ENCODE peak calls at places on chromosomes 16 and 17, in five cellular contexts. X is NB4, I is HepG2, O is heart left ventricle, S is IMR-90. W is an unnamed sample.

GRCh38 chr16:11494029-11494428 is 92.7 kb downstream of the LITAF start:
- DNase-seq in I (no peak), X (no peak), O (no peak), S (no peak), W (no peak)

GRCh38 chr17:83199500-83200201 is 120.2 kb downstream of the METRNL start:
- DNase-seq in X (peak), S (peak), O (peak), I (no peak), W (peak)

GRCh38 chr17:46117117-46117516 is 76.1 kb downstream of the KANSL1 start:
- DNase-seq in O (no peak), S (no peak), I (no peak), X (no peak), W (no peak)

GRCh38 chr16:27746076-27746855 is 196.3 kb downstream of the KATNIP start:
- DNase-seq in X (no peak), O (no peak), S (no peak), I (no peak), W (no peak)

GRCh38 chr17:32551186-32551955 is 64.6 kb downstream of the CDK5R1 start:
- DNase-seq in S (peak), I (no peak), X (peak), O (no peak), W (no peak)

GRCh38 chr17:67171560-67171959 is 73.4 kb downstream of the HELZ start:
- DNase-seq in I (no peak), X (no peak), S (no peak), O (no peak), W (no peak)

GRCh38 chr16:28182183-28182582 is 29.6 kb downstream of the XPO6 start:
- DNase-seq in O (no peak), S (peak), I (no peak), X (peak), W (no peak)

GRCh38 chr16:2597560-2597902 is 59.7 kb downstream of the PDPK1 start:
- DNase-seq in S (no peak), I (no peak), X (no peak), O (no peak), W (no peak)

GRCh38 chr17:28745777-28746473 is 2.1 kb downstream of the TRAF4 start:
- DNase-seq in X (no peak), S (no peak), I (no peak), O (no peak), W (no peak)

GRCh38 chr17:45294506-45294905 is 22.3 kb downstream of the MAP3K14 start:
- DNase-seq in O (no peak), I (no peak), S (peak), X (no peak), W (no peak)

GRCh38 chr16:68995011-68995504 is 110.4 kb upstream of the HAS3 start:
- DNase-seq in S (peak), I (peak), X (peak), O (no peak), W (no peak)

GRCh38 chr16:8936421-8936820 is 27.3 kb downstream of the USP7 start:
- DNase-seq in X (peak), O (no peak), I (peak), S (peak), W (no peak)

GRCh38 chr16:79176987-79177386 is 423.6 kb downstream of the MAF start:
- DNase-seq in O (no peak), X (no peak), I (no peak), S (no peak), W (no peak)

GRCh38 chr17:1201132-1201702 is 21.4 kb upstream of the ABR start:
- DNase-seq in I (no peak), S (no peak), X (no peak), O (peak), W (no peak)

GRCh38 chr17:73743802-73744201 is 99.6 kb upstream of the SDK2 start:
- DNase-seq in O (no peak), I (no peak), X (no peak), S (no peak), W (no peak)

GRCh38 chr16:87407511-87408112 is 15.5 kb downstream of the MAP1LC3B start:
- DNase-seq in X (peak), I (no peak), O (no peak), S (no peak), W (no peak)
- TF ChIP-seq POLR2A in X (no peak), I (no peak), O (no peak), S (no peak), W (no peak)

DNA sequence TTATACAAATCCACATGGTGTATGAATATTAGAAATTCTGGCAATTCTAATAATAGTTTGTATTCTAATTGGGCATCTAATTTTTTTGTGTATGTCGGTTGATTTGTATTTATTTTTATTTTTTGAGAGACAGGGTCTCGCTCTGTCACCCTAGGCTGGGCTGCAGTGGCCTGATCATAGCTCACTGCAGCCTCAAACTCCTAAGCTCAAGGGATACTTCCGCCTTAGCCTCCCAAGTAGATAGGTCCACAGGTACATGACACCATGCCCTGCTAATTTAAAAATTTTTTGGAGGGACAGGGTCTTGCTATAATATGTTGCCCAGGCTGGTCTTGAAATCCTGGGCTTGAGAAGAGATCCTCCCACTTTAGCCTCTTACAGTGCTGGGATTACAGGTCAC is 104.6 kb downstream of the TRIM37 start:
- DNase-seq in X (no peak), I (no peak), S (no peak), O (no peak), W (no peak)
- TF ChIP-seq POLR2A in X (no peak), I (no peak), S (no peak), O (no peak), W (no peak)

DNA sequence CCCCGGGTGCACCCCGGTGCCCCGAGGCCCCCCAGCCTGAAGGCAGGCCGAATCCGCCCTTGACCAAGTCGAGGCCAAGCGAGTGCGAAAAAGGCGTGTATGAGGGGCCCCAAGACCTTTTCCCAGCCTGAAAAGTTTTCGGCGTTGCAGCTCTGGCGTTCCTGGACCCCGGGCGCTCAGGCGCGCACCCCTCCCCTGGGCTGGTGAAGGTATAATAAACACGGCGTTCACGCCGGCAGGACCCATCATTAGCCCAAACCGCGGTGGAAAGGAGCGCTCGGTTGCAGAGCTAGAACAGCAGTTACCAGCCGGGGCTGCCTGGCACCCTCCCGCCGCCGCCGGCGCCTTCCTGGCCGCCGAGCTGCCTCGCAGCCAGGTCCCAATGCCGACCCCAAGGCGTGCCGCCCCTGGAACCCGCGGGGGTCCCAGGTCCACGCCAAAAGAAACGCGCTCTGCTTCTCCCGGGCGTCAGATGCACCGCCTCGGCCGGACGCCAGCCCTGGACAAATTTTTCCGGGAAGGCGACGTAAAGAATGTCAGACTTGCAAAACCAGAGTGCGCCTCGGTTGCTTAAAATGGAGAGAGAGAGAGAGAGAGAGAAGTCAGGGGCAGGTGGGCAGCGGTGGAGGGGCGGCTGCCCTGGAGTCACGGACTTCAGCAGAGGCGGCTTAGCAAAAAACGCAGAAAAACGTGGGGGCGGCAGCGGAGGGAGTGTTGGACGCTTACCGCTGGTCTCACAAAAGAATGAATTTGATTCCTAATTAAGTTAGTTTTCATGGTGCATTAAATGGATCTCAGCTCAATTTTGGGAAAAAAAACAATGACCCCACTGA is 11.4 kb upstream of the FOXF1 start:
- DNase-seq in I (no peak), O (peak), S (peak), X (no peak), W (no peak)
- TF ChIP-seq POLR2A in I (no peak), O (no peak), S (no peak), X (no peak), W (no peak)

GRCh38 chr16:72561-73537 is at the start of gene RHBDF1:
- DNase-seq in X (peak), S (peak), O (peak), I (no peak), W (no peak)
- TF ChIP-seq POLR2A in X (no peak), S (no peak), O (no peak), I (no peak), W (peak)

DNA sequence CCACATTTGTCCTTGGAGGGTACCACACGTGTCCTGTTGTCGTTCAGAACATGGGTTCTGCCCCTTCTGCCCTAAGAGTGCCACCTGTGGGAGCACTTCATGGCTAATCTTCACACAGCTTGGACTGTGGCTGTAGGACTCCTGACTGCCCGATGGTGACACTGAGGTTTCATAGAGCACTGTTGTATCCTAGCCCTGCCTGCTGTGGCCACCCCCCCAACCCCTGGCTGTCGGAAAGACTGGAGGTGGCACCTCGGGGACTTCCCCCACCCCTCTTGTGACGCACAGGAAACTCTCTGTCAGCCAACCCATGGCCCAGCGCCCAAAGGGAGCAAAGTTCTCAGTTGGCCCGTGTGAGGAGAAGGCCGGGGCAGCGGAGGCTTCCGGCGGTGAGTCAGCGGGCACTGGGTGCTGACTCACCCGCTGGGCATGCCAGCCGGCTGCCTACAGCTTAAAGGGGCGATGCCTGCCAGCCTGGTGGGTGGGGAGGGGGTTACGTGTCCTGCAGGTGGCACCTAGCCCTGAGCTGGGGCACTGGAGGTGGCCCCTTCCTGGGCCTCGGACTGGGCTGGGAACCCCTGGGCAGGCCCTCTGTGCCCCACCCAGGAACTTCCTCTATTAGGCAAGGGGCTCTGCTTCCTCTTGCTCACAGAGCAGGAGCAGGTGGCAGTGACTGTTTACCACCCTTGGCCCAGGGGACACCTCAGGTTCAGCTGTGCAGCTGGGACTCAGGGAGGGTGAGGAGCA is 3.4 kb downstream of the MAP2K3 start:
- DNase-seq in S (peak), X (peak), O (peak), I (peak), W (peak)
- TF ChIP-seq POLR2A in S (peak), X (peak), O (peak), I (peak), W (peak)

DNA sequence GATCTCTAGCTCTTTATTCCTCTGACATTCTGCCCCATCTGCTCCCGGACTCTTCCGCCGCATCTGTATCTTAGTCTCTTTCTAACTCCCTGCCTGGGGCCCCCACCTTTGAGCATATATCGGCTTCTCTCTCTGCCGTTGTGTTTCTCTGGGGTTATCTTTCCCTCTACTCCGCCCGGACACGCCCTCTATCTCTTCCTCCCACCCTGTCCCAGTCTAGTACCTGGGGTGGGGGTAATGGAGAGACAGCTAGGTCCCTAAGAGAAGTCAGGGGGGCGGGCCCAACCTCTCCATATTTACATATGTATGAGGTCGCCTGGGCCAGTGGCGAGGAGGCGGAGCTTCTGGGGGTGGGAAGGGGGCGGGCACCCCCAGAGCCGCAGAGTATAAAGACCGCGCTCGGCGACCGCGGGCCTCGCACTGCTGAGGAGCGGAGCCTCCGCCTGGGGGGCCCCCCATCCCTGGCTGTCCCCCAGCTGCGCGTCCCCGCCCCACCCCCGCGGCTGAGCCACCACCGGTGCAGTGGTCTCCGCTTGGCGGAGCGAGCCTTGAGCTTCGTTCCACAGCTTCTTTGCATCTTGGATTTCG is at the start of gene ATP1B2:
- DNase-seq in S (no peak), O (peak), X (peak), I (peak), W (peak)
- TF ChIP-seq POLR2A in S (no peak), O (no peak), X (no peak), I (no peak), W (no peak)

GRCh38 chr17:6640536-6641373 is at the start of the genes KIAA0753 and TXNDC17:
- DNase-seq in S (peak), I (peak), O (peak), X (peak), W (peak)
- TF ChIP-seq POLR2A in S (peak), I (peak), O (peak), X (peak), W (peak)

DNA sequence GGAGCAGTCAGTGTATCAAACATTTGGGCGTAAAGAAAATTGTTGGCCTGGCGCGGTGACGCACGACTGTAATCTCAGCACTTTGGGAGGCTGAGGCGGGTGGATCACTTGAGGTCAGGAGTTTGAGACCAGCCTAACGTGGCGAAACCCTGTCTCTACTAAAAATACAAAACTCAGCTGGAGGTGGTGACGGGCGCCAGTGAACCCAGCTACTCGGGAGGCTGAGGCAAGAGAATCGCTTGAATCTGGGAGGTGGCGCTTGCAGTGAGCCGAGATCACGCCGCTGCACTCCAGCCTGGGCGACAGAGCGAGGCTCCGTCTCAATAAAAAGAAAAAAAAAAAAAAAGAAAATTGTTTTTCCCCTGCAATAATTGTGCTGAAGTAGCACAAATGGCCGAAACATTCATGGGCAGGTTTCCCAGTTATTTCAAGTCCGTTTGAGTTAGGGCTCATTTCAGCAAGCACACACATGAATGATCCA is 1.4 kb downstream of the GCSH start:
- DNase-seq in S (peak), O (no peak), I (no peak), X (peak), W (no peak)
- TF ChIP-seq POLR2A in S (no peak), O (no peak), I (no peak), X (no peak), W (no peak)

W was measured in tibial nerve.